ENCODE peak calls at places on chromosomes 7 and 10, in nine cellular contexts. T, X, R, H, J, M, K, U and A are unnamed samples.

GRCh38 chr10:6951771-6952170 is 371.7 kb upstream of the PRKCQ start:
- DNase-seq in U (no peak), K (no peak), H (no peak), X (no peak), M (no peak), R (no peak), J (no peak), T (no peak), A (no peak)

GRCh38 chr7:39299695-39300094 is 266.5 kb upstream of the YAE1 start:
- DNase-seq in J (no peak), H (no peak), X (no peak), R (no peak), T (no peak), M (no peak), K (no peak), U (no peak), A (no peak)

GRCh38 chr10:29811751-29812427 is 177.1 kb upstream of the SVIL start:
- DNase-seq in X (peak), U (peak), K (no peak), J (peak), R (no peak), M (no peak), T (no peak), H (peak), A (no peak)

GRCh38 chr7:137992042-137992737 is 9.7 kb downstream of the CREB3L2 start:
- DNase-seq in J (no peak), M (no peak), T (no peak), H (peak), X (peak), R (no peak), U (no peak), K (no peak), A (no peak)

GRCh38 chr7:122988333-122988732 is 7.2 kb downstream of the TAS2R16 start:
- DNase-seq in M (no peak), J (no peak), T (no peak), H (no peak), R (no peak), U (no peak), K (no peak), X (no peak), A (no peak)

GRCh38 chr10:45000138-45000763 is 472 bp upstream of the ZNF22 start:
- DNase-seq in U (no peak), H (peak), T (no peak), K (no peak), R (no peak), X (peak), M (no peak), J (peak), A (no peak)

GRCh38 chr10:70722820-70723424 is 50.6 kb downstream of the ADAMTS14 start:
- DNase-seq in M (peak), X (peak), T (no peak), R (no peak), H (peak), J (peak), K (no peak), U (no peak), A (no peak)

GRCh38 chr10:14325325-14325955 is 5.3 kb downstream of the FRMD4A start:
- DNase-seq in M (peak), X (peak), J (no peak), U (peak), H (peak), K (peak), R (peak), T (peak), A (peak)

GRCh38 chr7:146902728-146903127 is 786.1 kb downstream of the CNTNAP2 start:
- DNase-seq in R (no peak), U (no peak), H (no peak), T (no peak), X (no peak), M (peak), K (no peak), J (no peak), A (no peak)

GRCh38 chr7:155169498-155170065 is 99.5 kb downstream of the HTR5A start:
- DNase-seq in T (no peak), M (no peak), J (no peak), H (no peak), X (no peak), K (no peak), U (no peak), R (no peak), A (no peak)

GRCh38 chr10:35423505-35424306 is 87.4 kb downstream of the CCNY start:
- DNase-seq in R (no peak), T (no peak), M (no peak), K (no peak), U (no peak), X (no peak), H (peak), J (no peak), A (no peak)

GRCh38 chr10:133242611-133243356 is 5.1 kb downstream of the VENTX start:
- DNase-seq in T (no peak), U (no peak), R (no peak), M (no peak), X (peak), H (no peak), J (no peak), K (no peak), A (no peak)

GRCh38 chr10:12980080-12980656 is 21.3 kb downstream of the CCDC3 start:
- DNase-seq in U (no peak), M (no peak), R (no peak), K (no peak), X (no peak), T (no peak), J (no peak), H (no peak), A (no peak)

GRCh38 chr7:6228363-6228762 is 44.1 kb downstream of the CYTH3 start:
- DNase-seq in M (no peak), X (no peak), T (no peak), U (no peak), K (no peak), J (no peak), H (peak), R (no peak), A (no peak)

GRCh38 chr10:25815999-25816768 is 117.8 kb upstream of the MYO3A start:
- DNase-seq in R (no peak), K (no peak), U (no peak), H (peak), T (no peak), M (no peak), J (no peak), X (no peak), A (no peak)

GRCh38 chr7:76225379-76225778 is 23.7 kb downstream of the SRRM3 start:
- DNase-seq in T (peak), H (peak), K (no peak), U (no peak), J (no peak), M (peak), X (peak), R (no peak), A (peak)

GRCh38 chr7:100484636-100485114 is 948 bp downstream of the NYAP1 start:
- DNase-seq in X (no peak), R (no peak), H (no peak), M (no peak), T (no peak), J (no peak), K (no peak), U (no peak), A (peak)

GRCh38 chr7:143485500-143485899 is 7.8 kb downstream of the TAS2R41 start:
- DNase-seq in T (no peak), J (no peak), M (no peak), X (no peak), H (no peak), U (no peak), K (no peak), R (no peak), A (no peak)

GRCh38 chr7:31079126-31079918 is 27.2 kb downstream of the ADCYAP1R1 start:
- DNase-seq in R (no peak), U (no peak), H (no peak), M (no peak), J (no peak), X (no peak), T (no peak), K (no peak), A (no peak)

GRCh38 chr10:49309691-49310371 is 10.9 kb downstream of the C10orf71 start:
- DNase-seq in X (no peak), H (no peak), U (peak), M (no peak), R (no peak), J (no peak), T (no peak), K (no peak), A (no peak)

GRCh38 chr7:21028186-21028989 is 241.7 kb upstream of the SP8 start:
- DNase-seq in M (peak), H (peak), K (no peak), J (no peak), T (no peak), X (no peak), U (peak), R (no peak), A (no peak)

GRCh38 chr7:100017300-100017699 is 1.9 kb downstream of the ZKSCAN1 start:
- DNase-seq in U (no peak), X (no peak), J (no peak), R (no peak), K (no peak), M (no peak), H (no peak), T (no peak), A (no peak)

GRCh38 chr10:62744136-62744535 is 60.4 kb upstream of the ADO start:
- DNase-seq in K (no peak), H (no peak), J (peak), R (no peak), T (no peak), U (no peak), X (no peak), M (no peak), A (no peak)

GRCh38 chr7:327305-327931 is 37.4 kb downstream of the FOXL3 start:
- DNase-seq in T (no peak), X (no peak), K (no peak), H (no peak), R (no peak), U (no peak), M (no peak), J (no peak), A (no peak)

GRCh38 chr7:23356726-23357125 is 57.6 kb downstream of the MALSU1 start:
- DNase-seq in J (no peak), U (no peak), M (no peak), K (no peak), T (no peak), H (no peak), X (no peak), R (no peak), A (no peak)

GRCh38 chr10:78879621-78880020 is 189.1 kb upstream of the ZMIZ1 start:
- DNase-seq in R (no peak), H (no peak), T (no peak), M (no peak), J (no peak), U (no peak), X (no peak), K (no peak), A (no peak)

GRCh38 chr10:19077276-19077675 is 28.7 kb downstream of the MALRD1 start:
- DNase-seq in M (no peak), H (no peak), X (no peak), K (no peak), R (no peak), T (no peak), J (no peak), U (no peak), A (no peak)

GRCh38 chr7:149820622-149821190 is 17.5 kb upstream of the ZNF862 start:
- DNase-seq in R (no peak), U (no peak), H (no peak), K (no peak), J (no peak), M (no peak), X (no peak), T (no peak), A (no peak)

GRCh38 chr10:30398193-30398592 is 35.8 kb upstream of the MAP3K8 start:
- DNase-seq in H (no peak), X (no peak), T (no peak), U (no peak), R (no peak), M (no peak), K (no peak), J (no peak), A (no peak)

GRCh38 chr7:46288010-46288409 is 366.9 kb upstream of the IGFBP3 start:
- DNase-seq in M (no peak), T (no peak), R (no peak), X (no peak), H (no peak), J (no peak), K (no peak), U (no peak), A (no peak)

GRCh38 chr10:78450807-78451485 is 417.3 kb downstream of the RPS24 start:
- DNase-seq in J (no peak), R (no peak), K (no peak), U (no peak), X (no peak), M (no peak), H (no peak), T (no peak), A (no peak)

GRCh38 chr10:126911301-126911700 is 6.1 kb downstream of the DOCK1 start:
- DNase-seq in M (no peak), H (no peak), J (no peak), T (no peak), K (no peak), R (no peak), X (no peak), U (no peak), A (no peak)

GRCh38 chr10:29955308-29955935 is 104.0 kb downstream of the JCAD start:
- DNase-seq in T (no peak), K (no peak), H (peak), U (no peak), X (no peak), M (no peak), J (no peak), R (no peak), A (no peak)

GRCh38 chr7:16554518-16555236 is 28.1 kb downstream of the LRRC72 start:
- DNase-seq in K (no peak), X (no peak), H (no peak), R (no peak), M (no peak), U (no peak), T (no peak), J (no peak), A (no peak)

GRCh38 chr7:2472744-2473143 is 3.5 kb downstream of the GRIFIN start:
- DNase-seq in M (no peak), H (no peak), U (no peak), J (no peak), K (no peak), R (no peak), T (no peak), X (no peak), A (no peak)

GRCh38 chr10:94279835-94280709 is 82.7 kb downstream of the NOC3L start:
- DNase-seq in T (peak), U (peak), R (peak), H (peak), K (peak), X (peak), M (peak), J (no peak), A (peak)

GRCh38 chr7:102471791-102472125 is 7.0 kb downstream of the POLR2J start:
- DNase-seq in H (no peak), U (no peak), T (no peak), R (no peak), J (no peak), K (no peak), X (no peak), M (no peak), A (no peak)

GRCh38 chr7:510061-510481 is 9.6 kb downstream of the PDGFA start:
- DNase-seq in M (no peak), J (no peak), R (no peak), K (no peak), T (no peak), U (no peak), X (no peak), H (no peak), A (no peak)

GRCh38 chr7:124857672-124858235 is 71.9 kb downstream of the POT1 start:
- DNase-seq in X (no peak), R (no peak), T (no peak), K (no peak), H (no peak), J (no peak), M (no peak), U (no peak), A (no peak)